ENCODE peak calls at places on chromosomes 3 and 15, in seven cellular contexts. Q is heart left ventricle, F is ovary, L is cardiac muscle cell, G is fibroblast of lung, A is neural progenitor cell, Y is stomach. E is an unnamed sample.

GRCh38 chr3:190012314-190012782 is 108.3 kb downstream of the P3H2 start:
- DNase-seq in Q (no peak), F (no peak), L (no peak), G (peak; percentile 92), A (peak; percentile 13), Y (no peak), E (no peak)

GRCh38 chr3:50068134-50068533 is 20.6 kb upstream of the RBM5 start:
- DNase-seq in Q (no peak), F (no peak), L (no peak), G (peak; percentile 66), A (no peak), Y (no peak), E (no peak)

GRCh38 chr3:107272885-107273284 is 104.4 kb upstream of the CCDC54 start:
- DNase-seq in Q (no peak), F (no peak), L (no peak), G (no peak), A (no peak), Y (no peak), E (no peak)

GRCh38 chr3:153028336-153028735 is 133.7 kb upstream of the RAP2B start:
- DNase-seq in Q (no peak), F (no peak), L (no peak), G (peak; percentile 51), A (no peak), Y (no peak), E (no peak)

GRCh38 chr3:142588708-142589107 is 7.5 kb upstream of the PLS1 start:
- DNase-seq in Q (no peak), F (no peak), L (no peak), G (no peak), A (no peak), Y (no peak), E (no peak)

GRCh38 chr3:42652611-42653302 is 740 bp upstream of the ZBTB47 start:
- DNase-seq in Q (peak; percentile 77), F (peak; percentile 68), L (no peak), G (peak; percentile 85), A (no peak), Y (peak; percentile 81), E (peak; percentile 34)

GRCh38 chr3:118806423-118806822 is 228.2 kb downstream of the IGSF11 start:
- DNase-seq in Q (no peak), F (no peak), L (no peak), G (no peak), A (no peak), Y (no peak), E (no peak)

GRCh38 chr3:100264242-100264641 is 3.5 kb downstream of the TBC1D23 start:
- DNase-seq in Q (no peak), F (no peak), L (no peak), G (no peak), A (no peak), Y (no peak), E (no peak)

GRCh38 chr15:100693451-100693850 is 91.1 kb downstream of the ASB7 start:
- DNase-seq in Q (no peak), F (no peak), L (no peak), G (no peak), A (no peak), Y (no peak), E (no peak)

GRCh38 chr3:46670891-46671427 is 22.5 kb downstream of the ALS2CL start:
- DNase-seq in Q (peak; percentile 17), F (no peak), L (no peak), G (no peak), A (no peak), Y (peak; percentile 16), E (no peak)

GRCh38 chr3:8457039-8457438 is 44.6 kb upstream of the LMCD1 start:
- DNase-seq in Q (no peak), F (no peak), L (no peak), G (peak; percentile 68), A (no peak), Y (no peak), E (no peak)

GRCh38 chr15:91894606-91895005 is 41.1 kb downstream of the SLCO3A1 start:
- DNase-seq in Q (no peak), F (no peak), L (no peak), G (no peak), A (no peak), Y (no peak), E (no peak)

GRCh38 chr3:150348500-150348899 is 59.6 kb upstream of the TSC22D2 start:
- DNase-seq in Q (no peak), F (no peak), L (peak; percentile 22), G (peak; percentile 92), A (no peak), Y (peak; percentile 46), E (no peak)

GRCh38 chr15:95409924-95410323 is 920.6 kb upstream of the NR2F2 start:
- DNase-seq in Q (no peak), F (no peak), L (no peak), G (peak; percentile 31), A (no peak), Y (no peak), E (no peak)

GRCh38 chr3:49456417-49456816 is 13.7 kb upstream of the DAG1 start:
- DNase-seq in Q (no peak), F (no peak), L (no peak), G (peak; percentile 45), A (no peak), Y (no peak), E (no peak)

GRCh38 chr3:193829781-193830180 is 236.8 kb downstream of the OPA1 start:
- DNase-seq in Q (no peak), F (no peak), L (no peak), G (peak; percentile 88), A (no peak), Y (peak; percentile 65), E (no peak)

GRCh38 chr15:73989001-73989798 is 2.9 kb downstream of the STOML1 start:
- DNase-seq in Q (peak; percentile 46), F (no peak), L (no peak), G (peak; percentile 90), A (no peak), Y (no peak), E (peak; percentile 36)

GRCh38 chr3:25457642-25458419 is 29.8 kb downstream of the RARB start:
- DNase-seq in Q (no peak), F (no peak), L (peak; percentile 26), G (peak; percentile 71), A (no peak), Y (no peak), E (no peak)

GRCh38 chr3:41682996-41683395 is 278.9 kb downstream of the ULK4 start:
- DNase-seq in Q (no peak), F (no peak), L (no peak), G (peak; percentile 96), A (no peak), Y (no peak), E (peak; percentile 32)

GRCh38 chr3:126751611-126752302 is 47.7 kb downstream of the CHCHD6 start:
- DNase-seq in Q (no peak), F (no peak), L (no peak), G (no peak), A (no peak), Y (no peak), E (no peak)

GRCh38 chr3:128318275-128318920 is 148.3 kb downstream of the DNAJB8 start:
- DNase-seq in Q (no peak), F (no peak), L (no peak), G (no peak), A (no peak), Y (peak; percentile 15), E (no peak)

GRCh38 chr3:52544937-52545336 is 8.5 kb downstream of the UQCC5 start:
- DNase-seq in Q (no peak), F (no peak), L (no peak), G (no peak), A (no peak), Y (no peak), E (no peak)

GRCh38 chr3:168071535-168071934 is 24.2 kb downstream of the GOLIM4 start:
- DNase-seq in Q (no peak), F (no peak), L (no peak), G (peak; percentile 97), A (no peak), Y (no peak), E (peak; percentile 43)

GRCh38 chr3:168073842-168074311 is 21.8 kb downstream of the GOLIM4 start:
- DNase-seq in Q (peak; percentile 32), F (no peak), L (no peak), G (no peak), A (no peak), Y (no peak), E (no peak)

GRCh38 chr3:168077091-168077490 is 18.6 kb downstream of the GOLIM4 start:
- DNase-seq in Q (no peak), F (no peak), L (no peak), G (peak; percentile 62), A (no peak), Y (no peak), E (no peak)

GRCh38 chr3:168066882-168067281 is 28.8 kb downstream of the GOLIM4 start:
- DNase-seq in Q (no peak), F (no peak), L (no peak), G (no peak), A (no peak), Y (no peak), E (no peak)

GRCh38 chr3:168071971-168072645 is 23.6 kb downstream of the GOLIM4 start:
- DNase-seq in Q (no peak), F (no peak), L (no peak), G (no peak), A (no peak), Y (no peak), E (no peak)
- H3K27ac ChIP-seq in Q (no peak overlapping the region), F (no peak overlapping the region), L (no peak overlapping the region), G (peak overlapping the region; percentile 82), A (no peak overlapping the region), Y (no peak overlapping the region), E (peak overlapping the region; percentile 68)

GRCh38 chr3:177916461-177916860 is 619.8 kb upstream of the KCNMB2 start:
- DNase-seq in Q (no peak), F (no peak), L (no peak), G (no peak), A (no peak), Y (no peak), E (no peak)
- H3K9me3 ChIP-seq in Q (no peaks in the 10 kb centered on the region), F (no peaks in the 10 kb centered on the region), L (no peaks in the 10 kb centered on the region), G (no peaks in the 10 kb centered on the region), A (no peaks in the 10 kb centered on the region), Y (no peaks in the 10 kb centered on the region), E (peaks cover 14% of the 10 kb centered on the region)

GRCh38 chr3:120559228-120560061 is 36.7 kb upstream of the NDUFB4 start:
- DNase-seq in Q (peak; percentile 71), F (peak; percentile 73), L (peak; percentile 56), G (peak; percentile 87), A (peak; percentile 81), Y (no peak), E (peak; percentile 26)
- TF ChIP-seq CTCF in Q (no peak), F (no peak), L (no peak), G (no peak), A (no peak), Y (peak; percentile 45), E (no peak)

GRCh38 chr15:75531041-75531450 is 48.1 kb downstream of the PTPN9 start:
- DNase-seq in Q (peak; percentile 54), F (peak; percentile 65), L (no peak), G (peak; percentile 53), A (no peak), Y (no peak), E (no peak)
- H3K27ac ChIP-seq in Q (peak overlapping the region; percentile 70), F (no peak overlapping the region), L (peak overlapping the region; percentile 68), G (no peak overlapping the region), A (peak overlapping the region; percentile 83), Y (no peak overlapping the region), E (peak overlapping the region; percentile 31)

DNA sequence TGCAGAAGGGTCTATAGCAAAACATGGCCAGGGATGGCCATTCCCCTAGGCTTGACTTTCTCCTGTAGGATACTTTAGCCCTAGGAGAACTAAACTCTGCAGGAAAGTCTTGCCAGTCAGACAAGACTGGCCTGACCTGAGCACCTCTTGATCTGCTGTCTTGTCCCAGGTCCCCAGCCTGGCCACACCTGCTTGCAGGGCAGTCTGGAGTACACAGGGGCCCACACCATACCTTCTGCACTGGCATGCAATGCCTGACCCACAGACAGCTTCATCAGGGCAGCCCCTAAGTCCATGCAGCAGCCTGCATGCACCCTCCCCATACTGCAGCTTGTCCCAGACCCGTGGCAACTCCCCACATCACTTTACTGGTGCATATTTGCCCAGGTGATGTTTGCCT is 204.6 kb downstream of the LRRC3B start:
- DNase-seq in Q (no peak), F (no peak), L (no peak), G (no peak), A (no peak), Y (no peak), E (no peak)
- H3K9me3 ChIP-seq in Q (peaks cover 14% of the 10 kb centered on the region), F (no peaks in the 10 kb centered on the region), L (no peaks in the 10 kb centered on the region), G (no peaks in the 10 kb centered on the region), A (peaks cover 5% of the 10 kb centered on the region), Y (peaks cover 33% of the 10 kb centered on the region), E (peaks cover 20% of the 10 kb centered on the region)